ENCODE peak calls at places on chromosomes 5 and 9, in seven cellular contexts. O, Q, V, B, W, E and P are unnamed samples.

GRCh38 chr5:172450861-172451695 is 3.2 kb downstream of the SH3PXD2B start:
- DNase-seq in O (no peak), Q (no peak), V (peak; percentile 71), B (peak; percentile 70), W (no peak), E (no peak), P (no peak)

GRCh38 chr5:13251623-13252367 is 692.7 kb downstream of the DNAH5 start:
- DNase-seq in O (no peak), Q (no peak), V (no peak), B (peak; percentile 69), W (no peak), E (no peak), P (no peak)

GRCh38 chr9:70868661-70869652 is 252.5 kb downstream of the TRPM3 start:
- DNase-seq in O (no peak), Q (no peak), V (no peak), B (peak; percentile 86), W (no peak), E (no peak), P (no peak)

GRCh38 chr5:16593630-16594029 is 23.2 kb downstream of the RETREG1 start:
- DNase-seq in O (no peak), Q (no peak), V (no peak), B (no peak), W (no peak), E (no peak), P (no peak)

GRCh38 chr5:42721484-42721883 is 35.1 kb upstream of the CCDC152 start:
- DNase-seq in O (no peak), Q (no peak), V (no peak), B (no peak), W (no peak), E (no peak), P (no peak)

GRCh38 chr9:82781965-82782392 is 281.0 kb downstream of the RASEF start:
- DNase-seq in O (no peak), Q (no peak), V (no peak), B (no peak), W (no peak), E (peak; percentile 8), P (no peak)

GRCh38 chr5:102289251-102289899 is 6.7 kb downstream of the SLCO4C1 start:
- DNase-seq in O (no peak), Q (no peak), V (no peak), B (no peak), W (no peak), E (no peak), P (no peak)

GRCh38 chr9:121599186-121599871 is 52.1 kb upstream of the DAB2IP start:
- DNase-seq in O (peak; percentile 84), Q (no peak), V (peak; percentile 84), B (no peak), W (no peak), E (no peak), P (no peak)

GRCh38 chr5:128674837-128675446 is 136.9 kb upstream of the FBN2 start:
- DNase-seq in O (no peak), Q (peak; percentile 31), V (peak; percentile 21), B (peak; percentile 57), W (no peak), E (no peak), P (no peak)

GRCh38 chr5:36948041-36948440 is 71.5 kb downstream of the NIPBL start:
- DNase-seq in O (no peak), Q (no peak), V (no peak), B (peak; percentile 43), W (no peak), E (no peak), P (no peak)

GRCh38 chr9:80146466-80146865 is 574.7 kb downstream of the TLE4 start:
- DNase-seq in O (no peak), Q (no peak), V (no peak), B (peak; percentile 15), W (no peak), E (no peak), P (no peak)

GRCh38 chr9:84271004-84271886 is 69.3 kb downstream of the SLC28A3 start:
- DNase-seq in O (peak; percentile 67), Q (peak; percentile 40), V (no peak), B (peak; percentile 33), W (no peak), E (peak; percentile 1), P (no peak)

GRCh38 chr5:103362211-103362610 is 103.6 kb downstream of the MACIR start:
- DNase-seq in O (no peak), Q (no peak), V (no peak), B (peak; percentile 12), W (no peak), E (no peak), P (no peak)

GRCh38 chr9:127873886-127874285 is 3.6 kb downstream of the AK1 start:
- DNase-seq in O (no peak), Q (no peak), V (no peak), B (peak; percentile 76), W (no peak), E (no peak), P (no peak)

GRCh38 chr5:178236685-178237084 is 4.1 kb upstream of the PHYKPL start:
- DNase-seq in O (no peak), Q (no peak), V (no peak), B (no peak), W (no peak), E (no peak), P (no peak)

GRCh38 chr9:115882911-115883310 is 270.7 kb upstream of the PAPPA start:
- DNase-seq in O (no peak), Q (no peak), V (no peak), B (peak; percentile 41), W (no peak), E (no peak), P (no peak)

GRCh38 chr5:145531038-145531734 is 304.0 kb downstream of the PRELID2 start:
- DNase-seq in O (no peak), Q (peak; percentile 42), V (peak; percentile 10), B (peak; percentile 82), W (no peak), E (no peak), P (no peak)

GRCh38 chr5:30040483-30041116 is 1152.9 kb upstream of the CDH6 start:
- DNase-seq in O (peak; percentile 74), Q (no peak), V (peak; percentile 5), B (peak; percentile 78), W (peak; percentile 49), E (peak; percentile 22), P (no peak)

GRCh38 chr5:27548415-27548814 is 510.0 kb upstream of the CDH9 start:
- DNase-seq in O (no peak), Q (no peak), V (no peak), B (no peak), W (no peak), E (no peak), P (no peak)

GRCh38 chr5:80161165-80161564 is 94.7 kb downstream of the SERINC5 start:
- DNase-seq in O (no peak), Q (no peak), V (no peak), B (no peak), W (no peak), E (no peak), P (no peak)

GRCh38 chr5:134905246-134905996 is 490 bp downstream of the PCBD2 start:
- DNase-seq in O (peak; percentile 36), Q (peak; percentile 54), V (peak; percentile 40), B (peak; percentile 80), W (peak; percentile 62), E (peak; percentile 48), P (peak; percentile 31)

GRCh38 chr9:95142728-95143127 is 174.8 kb downstream of the FANCC start:
- DNase-seq in O (no peak), Q (no peak), V (no peak), B (no peak), W (no peak), E (no peak), P (no peak)

GRCh38 chr5:78467744-78468357 is 107.4 kb downstream of the SCAMP1 start:
- DNase-seq in O (peak; percentile 6), Q (peak; percentile 31), V (peak; percentile 37), B (peak; percentile 79), W (peak; percentile 14), E (no peak), P (no peak)

GRCh38 chr9:135670721-135671590 is 7.8 kb downstream of the LCN9 start:
- DNase-seq in O (no peak), Q (no peak), V (no peak), B (no peak), W (no peak), E (no peak), P (no peak)

GRCh38 chr5:82265052-82265451 is 13.1 kb downstream of the RPS23 start:
- DNase-seq in O (no peak), Q (no peak), V (no peak), B (peak; percentile 85), W (no peak), E (no peak), P (no peak)

GRCh38 chr5:129405222-129405621 is 54.9 kb upstream of the ADAMTS19 start:
- DNase-seq in O (no peak), Q (no peak), V (no peak), B (no peak), W (no peak), E (no peak), P (no peak)

GRCh38 chr5:125269926-125270325 is 523.5 kb upstream of the ZNF608 start:
- DNase-seq in O (no peak), Q (no peak), V (no peak), B (no peak), W (no peak), E (no peak), P (no peak)

GRCh38 chr5:43152946-43153345 is 32.2 kb downstream of the ZNF131 start:
- DNase-seq in O (no peak), Q (no peak), V (no peak), B (peak; percentile 64), W (no peak), E (no peak), P (no peak)

GRCh38 chr9:122446819-122447484 is 30.8 kb downstream of the OR1J1 start:
- DNase-seq in O (no peak), Q (no peak), V (no peak), B (peak; percentile 98), W (no peak), E (no peak), P (no peak)

GRCh38 chr5:20601678-20602100 is 613.7 kb upstream of the CDH18 start:
- DNase-seq in O (no peak), Q (peak; percentile 8), V (no peak), B (peak; percentile 66), W (no peak), E (peak; percentile 8), P (no peak)

GRCh38 chr5:140632366-140633080 is 452 bp downstream of the CD14 start:
- DNase-seq in O (no peak), Q (peak; percentile 14), V (no peak), B (peak; percentile 71), W (peak; percentile 42), E (peak; percentile 48), P (peak; percentile 11)

GRCh38 chr9:137311171-137311970 is 9.3 kb upstream of the NRARP start:
- DNase-seq in O (no peak), Q (no peak), V (no peak), B (no peak), W (peak; percentile 83), E (no peak), P (no peak)

GRCh38 chr5:119255571-119256356 is 100.1 kb upstream of the TNFAIP8 start:
- DNase-seq in O (no peak), Q (no peak), V (no peak), B (no peak), W (no peak), E (peak; percentile 45), P (no peak)

GRCh38 chr9:78030553-78031270 is 899 bp downstream of the GNAQ start:
- DNase-seq in O (peak; percentile 61), Q (no peak), V (no peak), B (peak; percentile 25), W (peak; percentile 35), E (peak; percentile 24), P (peak; percentile 34)

GRCh38 chr9:73104342-73104741 is 47.3 kb upstream of the ANXA1 start:
- DNase-seq in O (no peak), Q (no peak), V (no peak), B (no peak), W (no peak), E (no peak), P (no peak)

GRCh38 chr5:155001523-155001922 is 12.0 kb upstream of the KIF4B start:
- DNase-seq in O (no peak), Q (no peak), V (no peak), B (no peak), W (no peak), E (no peak), P (no peak)

GRCh38 chr5:139251281-139251687 is 42.3 kb upstream of the MATR3 start:
- DNase-seq in O (no peak), Q (no peak), V (no peak), B (no peak), W (no peak), E (no peak), P (no peak)

GRCh38 chr9:86405926-86406325 is 51.7 kb upstream of the TUT7 start:
- DNase-seq in O (no peak), Q (peak; percentile 69), V (peak; percentile 45), B (peak; percentile 88), W (no peak), E (no peak), P (no peak)